ENCODE peak calls at places on chromosomes 4 and X, in six cellular contexts. K is IMR-90, I is A549, A is HepG2, M is K562, L is GM12878. Q is an unnamed sample.

GRCh38 chrX:20951016-20951795 is 423.0 kb upstream of the CNKSR2 start:
- DNase-seq in K (no peak), I (no peak), A (no peak), M (no peak), L (no peak), Q (no peak)

GRCh38 chr4:85774000-85774399 is 299.1 kb downstream of the ARHGAP24 start:
- DNase-seq in K (no peak), I (no peak), A (no peak), M (no peak), L (no peak), Q (no peak)

GRCh38 chr4:76279462-76279861 is 27.1 kb upstream of the STBD1 start:
- DNase-seq in K (no peak), I (no peak), A (no peak), M (no peak), L (no peak), Q (no peak)

GRCh38 chrX:151852294-151852693 is 60.4 kb upstream of the MAGEA4 start:
- DNase-seq in K (no peak), I (no peak), A (no peak), M (no peak), L (no peak), Q (no peak)

GRCh38 chr4:105496899-105497298 is 23.0 kb upstream of the PPA2 start:
- DNase-seq in K (no peak), I (no peak), A (no peak), M (no peak), L (no peak), Q (no peak)

GRCh38 chrX:49915352-49916222 is 6.8 kb upstream of the CLCN5 start:
- DNase-seq in K (peak; percentile 62), I (peak; percentile 39), A (peak; percentile 33), M (peak; percentile 38), L (no peak), Q (peak; percentile 57)

GRCh38 chr4:26784207-26784606 is 76.4 kb upstream of the STIM2 start:
- DNase-seq in K (no peak), I (no peak), A (no peak), M (peak; percentile 25), L (no peak), Q (no peak)

GRCh38 chrX:119406739-119407138 is 7.6 kb downstream of the SLC25A43 start:
- DNase-seq in K (peak; percentile 34), I (no peak), A (no peak), M (peak; percentile 56), L (no peak), Q (no peak)

GRCh38 chrX:132591719-132592275 is 103.0 kb upstream of the MBNL3 start:
- DNase-seq in K (no peak), I (no peak), A (no peak), M (no peak), L (no peak), Q (no peak)

GRCh38 chr4:26410385-26411293 is 79.6 kb downstream of the CCKAR start:
- DNase-seq in K (peak; percentile 63), I (peak; percentile 8), A (peak; percentile 44), M (peak; percentile 15), L (peak; percentile 44), Q (peak; percentile 14)

GRCh38 chrX:115499112-115499805 is 61.7 kb upstream of the PLS3 start:
- DNase-seq in K (no peak), I (no peak), A (no peak), M (no peak), L (no peak), Q (no peak)

GRCh38 chr4:146232131-146232722 is 17.9 kb downstream of the REELD1 start:
- DNase-seq in K (no peak), I (no peak), A (no peak), M (no peak), L (no peak), Q (no peak)

GRCh38 chrX:39470588-39471155 is 627.1 kb downstream of the BCOR start:
- DNase-seq in K (peak; percentile 45), I (no peak), A (no peak), M (no peak), L (no peak), Q (no peak)

GRCh38 chrX:29043751-29044150 is 456.5 kb downstream of the IL1RAPL1 start:
- DNase-seq in K (no peak), I (no peak), A (no peak), M (no peak), L (no peak), Q (no peak)

GRCh38 chrX:1075156-1075555 is 137.3 kb downstream of the CRLF2 start:
- DNase-seq in K (no peak), I (no peak), A (no peak), M (no peak), L (no peak), Q (no peak)

GRCh38 chrX:131571348-131571747 is 27.5 kb downstream of the OR13H1 start:
- DNase-seq in K (no peak), I (no peak), A (no peak), M (no peak), L (no peak), Q (no peak)

GRCh38 chr4:174365018-174365587 is 81.4 kb downstream of the CEP44 start:
- DNase-seq in K (peak; percentile 38), I (no peak), A (peak; percentile 30), M (peak; percentile 15), L (no peak), Q (peak; percentile 20)

GRCh38 chr4:6473264-6474052 is 1.0 kb upstream of the PPP2R2C start:
- DNase-seq in K (no peak), I (no peak), A (no peak), M (no peak), L (no peak), Q (no peak)

GRCh38 chr4:73669410-73670183 is 49.4 kb upstream of the RASSF6 start:
- DNase-seq in K (no peak), I (no peak), A (no peak), M (no peak), L (no peak), Q (no peak)

GRCh38 chr4:38760915-38761314 is 21.9 kb downstream of the TLR10 start:
- DNase-seq in K (no peak), I (no peak), A (no peak), M (no peak), L (peak; percentile 83), Q (no peak)

GRCh38 chr4:182921608-182922007 is 4.4 kb upstream of the DCTD start:
- DNase-seq in K (no peak), I (no peak), A (no peak), M (no peak), L (no peak), Q (no peak)

GRCh38 chr4:150874386-150875226 is 140.5 kb downstream of the LRBA start:
- DNase-seq in K (no peak), I (no peak), A (no peak), M (no peak), L (no peak), Q (no peak)

GRCh38 chrX:13001097-13001496 is 26.2 kb downstream of the TMSB4X start:
- DNase-seq in K (no peak), I (no peak), A (no peak), M (no peak), L (no peak), Q (no peak)

GRCh38 chrX:13000311-13000811 is 25.5 kb downstream of the TMSB4X start:
- DNase-seq in K (no peak), I (no peak), A (no peak), M (no peak), L (peak; percentile 90), Q (no peak)

GRCh38 chrX:12996934-12997435 is 22.1 kb downstream of the TMSB4X start:
- DNase-seq in K (no peak), I (no peak), A (no peak), M (no peak), L (no peak), Q (no peak)

GRCh38 chrX:12997898-12998687 is 23.2 kb downstream of the TMSB4X start:
- DNase-seq in K (no peak), I (no peak), A (no peak), M (no peak), L (no peak), Q (no peak)

DNA sequence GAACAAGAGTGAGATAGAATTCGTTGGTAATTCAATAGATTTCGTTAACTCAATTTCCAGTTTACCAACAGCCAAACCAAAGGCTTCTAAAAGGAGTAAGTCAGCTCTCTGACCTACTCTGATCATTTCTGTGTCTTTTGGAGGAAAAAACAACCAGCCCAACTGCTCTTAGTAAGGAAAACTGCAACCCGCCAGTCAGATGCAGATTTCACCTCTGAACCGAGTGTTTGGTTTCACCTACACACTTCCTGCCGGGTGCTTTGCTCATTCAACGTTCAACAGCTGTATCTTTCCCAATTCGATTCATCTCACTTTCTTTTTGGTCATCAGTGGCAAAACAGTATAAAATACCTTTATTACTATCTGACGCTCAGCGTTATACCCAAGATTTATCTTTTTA is 24.5 kb downstream of the TMSB4X start:
- DNase-seq in K (peak; percentile 32), I (no peak), A (no peak), M (no peak), L (no peak), Q (no peak)
- TF ChIP-seq BHLHE40 in K (no peak), I (no peak), A (no peak), M (no peak), L (no peak), Q (no peak)

DNA sequence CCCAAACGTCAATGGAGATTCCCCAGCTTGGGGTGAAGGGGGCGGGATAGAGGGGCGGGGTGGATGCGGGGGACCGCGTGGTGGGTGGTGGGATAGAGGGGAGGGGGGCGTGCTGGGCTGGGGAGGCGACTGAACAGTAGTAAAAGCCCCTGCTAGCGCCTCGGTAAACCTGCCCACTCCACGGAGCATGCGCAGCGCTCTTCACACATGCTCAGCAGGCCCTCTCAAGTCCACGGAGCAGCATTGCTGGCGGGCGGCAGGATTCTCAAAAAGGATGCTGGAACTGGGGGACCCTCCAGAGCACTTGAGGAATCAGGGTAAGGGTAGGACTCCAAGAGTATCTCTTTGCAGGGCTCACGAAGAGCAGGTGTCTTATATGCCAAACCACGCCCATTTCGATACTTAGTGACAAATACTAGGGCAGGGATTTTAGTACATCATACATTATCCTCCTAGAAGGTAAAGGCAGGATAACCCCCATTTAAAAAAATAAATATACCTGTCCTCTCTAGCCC is 378 bp upstream of the RPS6KA6 start:
- DNase-seq in K (peak; percentile 64), I (peak; percentile 48), A (no peak), M (no peak), L (no peak), Q (peak; percentile 63)
- TF ChIP-seq BHLHE40 in K (no peak), I (no peak), A (no peak), M (no peak), L (no peak), Q (no peak)

DNA sequence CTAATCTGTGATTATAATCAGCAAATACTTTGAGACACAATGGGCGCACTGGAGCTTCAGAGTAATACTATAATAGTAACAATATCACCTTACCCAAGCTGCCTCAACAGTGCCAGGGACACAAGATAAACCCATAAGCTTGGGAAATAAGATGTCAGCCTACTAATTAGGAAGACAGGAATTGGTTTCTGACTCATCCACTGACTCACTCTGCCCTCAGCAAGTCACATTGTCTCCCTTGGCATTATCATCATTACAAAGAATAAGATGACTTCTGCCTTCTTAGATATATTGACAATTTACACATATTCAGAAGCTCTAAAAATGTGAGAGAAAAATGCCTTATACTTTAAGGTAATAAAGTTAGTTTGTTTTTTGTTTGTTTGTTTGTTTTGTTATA is 311.6 kb downstream of the FAM133A start:
- DNase-seq in K (no peak), I (no peak), A (no peak), M (no peak), L (no peak), Q (no peak)
- TF ChIP-seq BHLHE40 in K (no peak), I (no peak), A (no peak), M (no peak), L (no peak), Q (no peak)

DNA sequence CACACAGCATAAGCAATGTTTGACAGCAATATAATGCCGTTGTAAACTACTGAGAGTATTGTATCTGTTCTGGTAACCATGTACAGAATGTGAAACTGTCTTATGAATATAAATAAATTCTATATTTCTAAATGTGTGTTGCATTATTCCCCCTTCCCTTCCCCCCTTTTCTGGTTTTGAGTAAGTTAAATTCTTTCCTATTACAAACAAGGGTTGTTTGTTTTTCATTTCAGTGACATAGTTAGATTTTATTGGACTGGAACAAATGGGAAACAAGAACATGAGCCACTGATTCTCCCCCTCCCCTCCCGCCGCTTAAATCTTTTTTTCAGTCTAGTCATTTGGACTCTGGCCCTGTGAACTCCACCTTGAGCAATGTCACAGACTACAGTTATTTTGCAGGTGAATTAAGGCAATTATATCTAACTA is 69.8 kb downstream of the GPAT3 start:
- DNase-seq in K (no peak), I (no peak), A (peak; percentile 53), M (no peak), L (no peak), Q (no peak)
- TF ChIP-seq BHLHE40 in K (no peak), I (no peak), A (no peak), M (no peak), L (no peak), Q (no peak)